ENCODE peak calls at places on chromosomes 6 and 20, in six cellular contexts. A is H1, M is HepG2, L is GM12892, T is GM12878, N is K562. Q is an unnamed sample.

GRCh38 chr6:114096553-114097172 is 125.7 kb upstream of the HDAC2 start:
- DNase-seq in L (no peak), A (no peak), N (peak), T (no peak), M (peak), Q (no peak)

GRCh38 chr6:140360651-140361050 is 986.2 kb upstream of the CITED2 start:
- DNase-seq in T (no peak), L (no peak), A (no peak), N (no peak), M (no peak), Q (no peak)

GRCh38 chr6:136643850-136644596 is 93.8 kb upstream of the MAP7 start:
- DNase-seq in T (peak), A (peak), L (peak), M (peak), N (peak), Q (peak)

GRCh38 chr6:118186676-118187567 is 279.9 kb downstream of the SLC35F1 start:
- DNase-seq in M (no peak), A (no peak), L (no peak), N (no peak), T (peak), Q (no peak)

GRCh38 chr6:163085426-163085825 is 329.1 kb upstream of the QKI start:
- DNase-seq in M (no peak), L (no peak), T (no peak), A (no peak), N (no peak), Q (no peak)

GRCh38 chr20:43570496-43570895 is 11.7 kb downstream of the SGK2 start:
- DNase-seq in A (no peak), T (no peak), N (no peak), M (no peak), L (no peak), Q (no peak)

GRCh38 chr20:6269163-6269873 is 146.5 kb upstream of the FERMT1 start:
- DNase-seq in M (no peak), T (no peak), N (no peak), A (no peak), L (no peak), Q (no peak)

GRCh38 chr6:52595000-52595795 is 18.3 kb upstream of the TRAM2 start:
- DNase-seq in T (peak), A (no peak), L (no peak), N (no peak), M (peak), Q (no peak)

GRCh38 chr6:116631379-116631990 is 15.2 kb downstream of the RSPH4A start:
- DNase-seq in L (no peak), N (no peak), A (no peak), M (peak), T (no peak), Q (no peak)

GRCh38 chr6:17240803-17241500 is 40.2 kb upstream of the RBM24 start:
- DNase-seq in L (no peak), M (no peak), N (no peak), A (no peak), T (no peak), Q (no peak)

GRCh38 chr6:37048851-37049734 is 43.6 kb downstream of the FGD2 start:
- DNase-seq in N (peak), L (no peak), M (no peak), A (no peak), T (peak), Q (no peak)

GRCh38 chr6:160931378-160932343 is 59.9 kb upstream of the MAP3K4 start:
- DNase-seq in T (no peak), L (no peak), A (no peak), M (no peak), N (no peak), Q (no peak)

GRCh38 chr6:37648465-37649330 is 49.0 kb downstream of the MDGA1 start:
- DNase-seq in N (peak), T (no peak), M (no peak), L (no peak), A (peak), Q (no peak)

GRCh38 chr6:111113731-111114438 is 26.6 kb downstream of the SLC16A10 start:
- DNase-seq in A (no peak), N (no peak), L (no peak), T (no peak), M (no peak), Q (no peak)

GRCh38 chr6:25311251-25311910 is 32.2 kb downstream of the CARMIL1 start:
- DNase-seq in A (no peak), M (no peak), L (no peak), N (no peak), T (no peak), Q (no peak)

GRCh38 chr20:1326031-1326930 is 2.7 kb downstream of the SDCBP2 start:
- DNase-seq in T (no peak), N (no peak), A (no peak), M (no peak), L (no peak), Q (no peak)

GRCh38 chr6:166786704-166787293 is 159.7 kb upstream of the RPS6KA2 start:
- DNase-seq in T (peak), A (no peak), M (peak), N (peak), L (no peak), Q (peak)

GRCh38 chr6:37127961-37128862 is 41.7 kb upstream of the PIM1 start:
- DNase-seq in M (peak), L (no peak), A (no peak), T (no peak), N (peak), Q (no peak)

GRCh38 chr6:169070506-169071176 is 183.0 kb downstream of the THBS2 start:
- DNase-seq in N (no peak), L (no peak), A (no peak), T (no peak), M (peak), Q (no peak)

GRCh38 chr20:50216543-50217206 is 26.0 kb downstream of the CEBPB start:
- DNase-seq in T (no peak), N (no peak), M (peak), L (no peak), A (no peak), Q (no peak)

GRCh38 chr20:50219520-50220086 is 29.0 kb downstream of the CEBPB start:
- DNase-seq in L (no peak), T (no peak), N (no peak), A (no peak), M (no peak), Q (no peak)

GRCh38 chr20:50215917-50216316 is 25.3 kb downstream of the CEBPB start:
- DNase-seq in A (no peak), N (no peak), T (no peak), M (no peak), L (no peak), Q (no peak)

GRCh38 chr20:50218987-50219435 is 28.4 kb downstream of the CEBPB start:
- DNase-seq in M (peak), T (no peak), N (peak), A (no peak), L (no peak), Q (no peak)

GRCh38 chr20:50217207-50217949 is 26.7 kb downstream of the CEBPB start:
- DNase-seq in A (no peak), T (no peak), N (no peak), L (no peak), M (no peak), Q (no peak)
- TF ChIP-seq POLR2A in A (no peak), T (no peak), N (no peak), L (no peak), M (no peak), Q (no peak)

DNA sequence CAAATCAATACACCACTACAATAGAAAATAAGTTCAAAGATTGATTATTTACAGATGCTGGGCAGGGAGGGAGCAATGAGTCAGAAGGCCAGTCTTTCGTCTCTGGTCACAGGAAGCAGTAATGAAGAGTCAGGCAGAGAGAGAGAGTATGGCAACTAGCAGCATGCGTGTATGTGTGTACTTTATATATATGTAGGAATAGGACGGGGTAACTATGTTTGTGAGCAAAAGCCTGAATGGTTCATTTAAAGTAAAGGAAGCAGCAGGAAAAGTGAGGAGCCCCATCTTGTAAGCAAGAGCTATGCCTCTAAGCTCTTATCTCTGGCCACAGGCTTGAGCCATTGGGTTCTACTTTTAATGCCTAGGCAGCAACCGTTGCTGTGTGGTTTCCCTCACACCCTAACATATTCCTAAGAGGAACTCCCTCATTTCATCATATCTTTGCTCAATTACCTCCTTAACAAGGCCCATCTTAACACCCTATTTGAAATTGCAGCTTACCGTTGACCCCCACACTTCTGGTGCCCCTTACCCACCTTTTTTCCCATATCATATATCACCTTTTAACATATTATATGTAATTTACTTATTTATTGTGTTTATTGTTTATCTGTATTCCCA is 66.6 kb downstream of the AFG1L start:
- DNase-seq in N (peak), M (no peak), T (no peak), L (no peak), A (no peak), Q (no peak)
- TF ChIP-seq POLR2AphosphoS5 in N (peak), M (no peak), T (no peak), L (no peak), A (no peak), Q (no peak)

GRCh38 chr6:82248233-82248735 is 740 bp upstream of the IBTK start:
- DNase-seq in M (peak), L (peak), T (no peak), A (no peak), N (no peak), Q (no peak)
- TF ChIP-seq TAF1 in M (peak), L (no peak), T (no peak), A (no peak), N (no peak), Q (no peak)

GRCh38 chr6:106097368-106098231 is 11.5 kb downstream of the PRDM1 start:
- DNase-seq in M (no peak), N (peak), T (peak), L (no peak), A (no peak), Q (no peak)
- TF ChIP-seq POLR2A in M (no peak), N (peak), T (no peak), L (no peak), A (no peak), Q (no peak)

GRCh38 chr20:35704514-35705261 is 5.5 kb downstream of the ROMO1 start:
- DNase-seq in L (no peak), A (no peak), M (no peak), T (no peak), N (no peak), Q (no peak)
- TF ChIP-seq POLR2AphosphoS5 in L (peak), A (no peak), M (no peak), T (no peak), N (peak), Q (no peak)

GRCh38 chr20:41180599-41181333 is 43.4 kb downstream of the PLCG1 start:
- DNase-seq in M (peak), N (no peak), L (no peak), T (no peak), A (no peak), Q (no peak)
- TF ChIP-seq TAF1 in M (no peak), N (no peak), L (no peak), T (no peak), A (no peak), Q (no peak)

DNA sequence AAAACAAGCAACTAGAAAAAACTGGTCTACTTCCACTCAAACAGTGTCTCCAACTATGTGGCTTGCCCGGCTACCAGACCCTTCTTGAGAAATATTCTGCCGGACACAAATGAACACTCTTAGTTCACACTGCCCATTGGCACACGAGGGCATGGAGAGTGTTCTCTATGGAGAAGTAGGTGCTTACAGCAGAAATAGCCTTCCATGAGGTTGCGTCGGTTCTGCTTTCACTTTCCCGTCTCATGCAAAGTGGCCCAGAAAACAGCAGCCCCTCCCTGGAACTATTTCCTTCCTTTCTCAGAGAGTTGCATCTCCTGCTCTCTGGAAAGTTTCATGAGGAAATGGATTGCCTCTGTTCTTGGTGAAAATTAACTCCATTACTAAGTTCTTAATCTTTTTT is 9.5 kb upstream of the HLA-DOA start:
- DNase-seq in M (no peak), L (no peak), A (no peak), T (peak), N (peak), Q (peak)
- TF ChIP-seq POLR2A in M (no peak), L (peak), A (no peak), T (no peak), N (no peak), Q (peak)

DNA sequence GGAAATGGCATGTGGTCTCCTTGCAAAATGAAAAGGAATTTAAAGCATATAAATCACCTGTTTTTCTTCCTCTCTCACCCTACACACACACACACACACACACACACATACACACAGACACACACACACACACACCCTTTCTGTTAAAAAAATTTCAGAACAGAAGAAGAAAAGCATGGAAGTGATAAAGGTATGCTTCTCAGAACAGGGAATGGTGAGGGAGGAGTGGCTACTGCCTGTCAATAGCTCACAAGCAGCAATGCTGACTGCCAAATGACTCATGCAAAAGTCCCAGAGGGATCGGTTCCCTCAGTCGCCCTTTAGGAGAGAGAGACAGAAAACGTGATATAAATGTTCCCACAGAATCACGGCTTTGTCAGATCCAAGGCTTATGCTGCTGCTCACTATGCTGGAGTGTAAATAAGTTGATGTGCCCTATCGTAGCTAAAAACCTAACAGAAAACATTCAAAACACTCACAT is 102.7 kb downstream of the IBTK start:
- DNase-seq in M (peak), T (no peak), L (no peak), N (no peak), A (no peak), Q (no peak)
- TF ChIP-seq POLR2AphosphoS5 in M (no peak), T (no peak), L (no peak), N (no peak), A (no peak), Q (no peak)

GRCh38 chr6:158713469-158713868 is 63.6 kb downstream of the SYTL3 start:
- DNase-seq in A (no peak), M (no peak), T (no peak), N (no peak), L (no peak), Q (no peak)
- TF ChIP-seq TAF1 in A (no peak), M (no peak), T (no peak), N (no peak), L (no peak), Q (no peak)

GRCh38 chr6:29884261-29884660 is 56.6 kb downstream of the HLA-G start:
- DNase-seq in L (no peak), N (no peak), A (no peak), T (no peak), M (no peak), Q (no peak)

GRCh38 chr6:29892696-29893095 is 49.6 kb upstream of the HLA-A start:
- DNase-seq in A (no peak), L (no peak), M (no peak), N (no peak), T (no peak), Q (no peak)

GRCh38 chr6:29886686-29887085 is 55.6 kb upstream of the HLA-A start:
- DNase-seq in L (no peak), T (no peak), A (no peak), M (no peak), N (no peak), Q (no peak)

GRCh38 chr6:29887330-29887818 is 55.0 kb upstream of the HLA-A start:
- DNase-seq in M (no peak), A (no peak), L (no peak), N (no peak), T (no peak), Q (no peak)

GRCh38 chr6:29887819-29888581 is 54.3 kb upstream of the HLA-A start:
- DNase-seq in T (peak), N (no peak), L (peak), M (no peak), A (no peak), Q (peak)
- TF ChIP-seq POLR2A in T (peak), N (no peak), L (peak), M (no peak), A (no peak), Q (no peak)